ENCODE peak calls at places on chromosomes 3 and 15, in six cellular contexts. One of them, this sample, is unnamed.

GRCh38 chr3:9168230-9168629 is 81.2 kb downstream of the SRGAP3 start:
- DNase-seq in HCT116: no peak
- DNase-seq in SK-N-SH: no peak
- DNase-seq in H1: no peak
- DNase-seq in K562: no peak
- DNase-seq in HepG2: no peak
- DNase-seq in this sample: no peak

GRCh38 chr3:13288732-13289718 is 131.1 kb downstream of the NUP210 start:
- DNase-seq in HCT116: no peak
- DNase-seq in SK-N-SH: no peak
- DNase-seq in H1: no peak
- DNase-seq in K562: no peak
- DNase-seq in HepG2: no peak
- DNase-seq in this sample: no peak

GRCh38 chr15:36501063-36501678 is 78.3 kb upstream of the CDIN1 start:
- DNase-seq in HCT116: peak
- DNase-seq in SK-N-SH: peak
- DNase-seq in H1: no peak
- DNase-seq in K562: peak
- DNase-seq in HepG2: peak
- DNase-seq in this sample: peak

GRCh38 chr3:23402728-23403505 is 199.8 kb downstream of the UBE2E2 start:
- DNase-seq in HCT116: no peak
- DNase-seq in SK-N-SH: no peak
- DNase-seq in H1: no peak
- DNase-seq in K562: no peak
- DNase-seq in HepG2: no peak
- DNase-seq in this sample: no peak

GRCh38 chr3:138726966-138727365 is 107.8 kb downstream of the PIK3CB start:
- DNase-seq in HCT116: no peak
- DNase-seq in SK-N-SH: no peak
- DNase-seq in H1: no peak
- DNase-seq in K562: no peak
- DNase-seq in HepG2: no peak
- DNase-seq in this sample: no peak

GRCh38 chr3:97389883-97390282 is 374.7 kb upstream of the ARL6 start:
- DNase-seq in HCT116: no peak
- DNase-seq in SK-N-SH: no peak
- DNase-seq in H1: no peak
- DNase-seq in K562: no peak
- DNase-seq in HepG2: no peak
- DNase-seq in this sample: no peak

GRCh38 chr3:52398670-52399081 is 46.2 kb downstream of the SEMA3G start:
- DNase-seq in HCT116: no peak
- DNase-seq in SK-N-SH: no peak
- DNase-seq in H1: no peak
- DNase-seq in K562: no peak
- DNase-seq in HepG2: no peak
- DNase-seq in this sample: no peak

GRCh38 chr3:114404590-114404989 is 110.8 kb downstream of the TIGIT start:
- DNase-seq in HCT116: peak
- DNase-seq in SK-N-SH: no peak
- DNase-seq in H1: no peak
- DNase-seq in K562: no peak
- DNase-seq in HepG2: no peak
- DNase-seq in this sample: no peak

GRCh38 chr3:13332158-13332557 is 88.0 kb downstream of the NUP210 start:
- DNase-seq in HCT116: no peak
- DNase-seq in SK-N-SH: no peak
- DNase-seq in H1: no peak
- DNase-seq in K562: no peak
- DNase-seq in HepG2: no peak
- DNase-seq in this sample: no peak

GRCh38 chr3:152183473-152183872 is 85.3 kb upstream of the MBNL1 start:
- DNase-seq in HCT116: peak
- DNase-seq in SK-N-SH: peak
- DNase-seq in H1: peak
- DNase-seq in K562: peak
- DNase-seq in HepG2: peak
- DNase-seq in this sample: no peak

GRCh38 chr3:51591231-51591630 is 52.7 kb downstream of the RAD54L2 start:
- DNase-seq in HCT116: no peak
- DNase-seq in SK-N-SH: no peak
- DNase-seq in H1: no peak
- DNase-seq in K562: no peak
- DNase-seq in HepG2: no peak
- DNase-seq in this sample: no peak

GRCh38 chr3:55897573-55898224 is 410.6 kb upstream of the WNT5A start:
- DNase-seq in HCT116: no peak
- DNase-seq in SK-N-SH: peak
- DNase-seq in H1: no peak
- DNase-seq in K562: no peak
- DNase-seq in HepG2: no peak
- DNase-seq in this sample: no peak

GRCh38 chr3:23728651-23729117 is 77.1 kb upstream of the UBE2E1 start:
- DNase-seq in HCT116: no peak
- DNase-seq in SK-N-SH: no peak
- DNase-seq in H1: peak
- DNase-seq in K562: no peak
- DNase-seq in HepG2: no peak
- DNase-seq in this sample: no peak

GRCh38 chr15:92029104-92029466 is 175.6 kb downstream of the SLCO3A1 start:
- DNase-seq in HCT116: no peak
- DNase-seq in SK-N-SH: no peak
- DNase-seq in H1: no peak
- DNase-seq in K562: no peak
- DNase-seq in HepG2: no peak
- DNase-seq in this sample: no peak

GRCh38 chr3:172591876-172592771 is 68.9 kb upstream of the TNFSF10 start:
- DNase-seq in HCT116: no peak
- DNase-seq in SK-N-SH: no peak
- DNase-seq in H1: no peak
- DNase-seq in K562: peak
- DNase-seq in HepG2: no peak
- DNase-seq in this sample: no peak

DNA sequence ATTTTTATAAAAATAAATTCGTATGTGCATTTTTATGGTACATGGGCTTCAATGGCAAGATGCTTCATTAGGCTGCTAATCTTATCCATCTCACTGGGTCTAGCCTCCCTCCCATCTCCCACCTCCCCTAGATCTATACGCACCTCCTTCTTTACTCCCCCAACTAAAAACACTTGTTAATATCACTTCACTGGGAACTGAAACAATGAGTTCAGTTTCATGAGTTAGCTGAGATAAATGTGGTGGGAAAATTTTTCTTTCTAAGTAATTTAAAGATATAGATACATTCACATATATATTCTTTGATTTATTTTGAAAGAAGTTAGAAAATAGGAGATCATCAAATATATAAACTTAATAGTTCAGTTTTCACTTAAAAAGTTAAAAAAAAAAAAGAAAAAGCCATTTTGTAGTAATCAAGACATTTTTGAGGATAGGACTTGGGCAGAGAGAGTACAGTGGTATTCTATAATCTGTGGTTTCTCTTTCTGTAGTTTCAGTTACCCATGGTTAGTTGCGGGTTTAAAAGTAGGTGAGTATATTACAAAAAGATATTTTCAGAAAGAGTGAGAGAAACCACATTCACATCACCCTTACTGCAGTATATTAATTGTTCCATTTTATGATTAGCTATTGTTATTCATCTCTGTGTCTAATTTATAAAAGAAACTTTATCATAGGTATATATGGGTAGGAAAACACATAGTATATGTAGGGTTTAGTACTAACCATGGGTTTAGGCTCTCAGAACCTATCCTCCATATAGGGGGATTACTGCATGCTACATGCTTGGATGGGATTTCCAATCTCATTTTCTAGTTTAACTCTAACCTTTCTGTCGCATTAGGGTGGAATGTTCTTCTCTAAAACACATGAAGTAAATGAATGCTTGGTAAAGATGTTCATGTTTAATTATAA is 316.0 kb upstream of the CBLB start:
- DNase-seq in HCT116: no peak
- DNase-seq in SK-N-SH: no peak
- DNase-seq in H1: no peak
- DNase-seq in K562: no peak
- DNase-seq in HepG2: no peak
- DNase-seq in this sample: no peak
- TF ChIP-seq POLR2AphosphoS5 in HCT116: no peak
- TF ChIP-seq POLR2AphosphoS5 in SK-N-SH: no peak
- TF ChIP-seq POLR2AphosphoS5 in H1: no peak
- TF ChIP-seq POLR2AphosphoS5 in K562: no peak
- TF ChIP-seq POLR2AphosphoS5 in HepG2: no peak
- TF ChIP-seq POLR2AphosphoS5 in this sample: no peak

DNA sequence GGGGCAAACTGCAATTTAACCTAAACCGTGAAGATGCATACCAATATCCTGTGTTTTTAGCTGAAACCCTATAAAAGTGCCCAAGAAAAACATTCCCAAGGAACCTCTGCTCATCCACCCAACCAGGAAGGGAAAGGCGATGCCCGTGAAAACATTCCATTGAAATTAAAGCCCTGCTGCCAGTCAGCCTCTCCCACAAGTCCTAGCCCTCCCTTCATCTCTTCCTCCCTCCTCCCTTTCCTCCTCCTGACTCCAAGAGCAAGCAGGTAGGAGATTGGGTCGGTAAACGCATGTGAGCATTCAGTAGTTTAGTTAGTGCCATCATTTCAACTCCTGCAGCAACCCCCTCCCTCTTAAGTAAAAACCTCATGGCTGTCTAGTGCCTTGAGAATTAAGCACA is 27.7 kb downstream of the HES1 start:
- DNase-seq in HCT116: no peak
- DNase-seq in SK-N-SH: no peak
- DNase-seq in H1: no peak
- DNase-seq in K562: no peak
- DNase-seq in HepG2: no peak
- DNase-seq in this sample: no peak
- TF ChIP-seq SIN3A in HCT116: no peak
- TF ChIP-seq SIN3A in SK-N-SH: no peak
- TF ChIP-seq SIN3A in H1: no peak
- TF ChIP-seq SIN3A in K562: no peak
- TF ChIP-seq SIN3A in HepG2: no peak
- TF ChIP-seq SIN3A in this sample: no peak

GRCh38 chr15:93118904-93119303 is 29.9 kb upstream of the RGMA start:
- DNase-seq in HCT116: no peak
- DNase-seq in SK-N-SH: no peak
- DNase-seq in H1: no peak
- DNase-seq in K562: no peak
- DNase-seq in HepG2: no peak
- DNase-seq in this sample: no peak
- TF ChIP-seq POLR2AphosphoS5 in HCT116: no peak
- TF ChIP-seq POLR2AphosphoS5 in SK-N-SH: no peak
- TF ChIP-seq POLR2AphosphoS5 in H1: no peak
- TF ChIP-seq POLR2AphosphoS5 in K562: no peak
- TF ChIP-seq POLR2AphosphoS5 in HepG2: no peak
- TF ChIP-seq POLR2AphosphoS5 in this sample: no peak

GRCh38 chr3:58063424-58063823 is 55.2 kb downstream of the FLNB start:
- DNase-seq in HCT116: no peak
- DNase-seq in SK-N-SH: no peak
- DNase-seq in H1: no peak
- DNase-seq in K562: peak
- DNase-seq in HepG2: no peak
- DNase-seq in this sample: no peak

GRCh38 chr3:58063022-58063421 is 54.8 kb downstream of the FLNB start:
- DNase-seq in HCT116: no peak
- DNase-seq in SK-N-SH: no peak
- DNase-seq in H1: no peak
- DNase-seq in K562: no peak
- DNase-seq in HepG2: no peak
- DNase-seq in this sample: no peak

GRCh38 chr3:58058654-58059263 is 50.5 kb downstream of the FLNB start:
- DNase-seq in HCT116: no peak
- DNase-seq in SK-N-SH: no peak
- DNase-seq in H1: no peak
- DNase-seq in K562: no peak
- DNase-seq in HepG2: no peak
- DNase-seq in this sample: no peak

GRCh38 chr3:58062469-58062868 is 54.2 kb downstream of the FLNB start:
- DNase-seq in HCT116: no peak
- DNase-seq in SK-N-SH: peak
- DNase-seq in H1: no peak
- DNase-seq in K562: peak
- DNase-seq in HepG2: no peak
- DNase-seq in this sample: no peak

DNA sequence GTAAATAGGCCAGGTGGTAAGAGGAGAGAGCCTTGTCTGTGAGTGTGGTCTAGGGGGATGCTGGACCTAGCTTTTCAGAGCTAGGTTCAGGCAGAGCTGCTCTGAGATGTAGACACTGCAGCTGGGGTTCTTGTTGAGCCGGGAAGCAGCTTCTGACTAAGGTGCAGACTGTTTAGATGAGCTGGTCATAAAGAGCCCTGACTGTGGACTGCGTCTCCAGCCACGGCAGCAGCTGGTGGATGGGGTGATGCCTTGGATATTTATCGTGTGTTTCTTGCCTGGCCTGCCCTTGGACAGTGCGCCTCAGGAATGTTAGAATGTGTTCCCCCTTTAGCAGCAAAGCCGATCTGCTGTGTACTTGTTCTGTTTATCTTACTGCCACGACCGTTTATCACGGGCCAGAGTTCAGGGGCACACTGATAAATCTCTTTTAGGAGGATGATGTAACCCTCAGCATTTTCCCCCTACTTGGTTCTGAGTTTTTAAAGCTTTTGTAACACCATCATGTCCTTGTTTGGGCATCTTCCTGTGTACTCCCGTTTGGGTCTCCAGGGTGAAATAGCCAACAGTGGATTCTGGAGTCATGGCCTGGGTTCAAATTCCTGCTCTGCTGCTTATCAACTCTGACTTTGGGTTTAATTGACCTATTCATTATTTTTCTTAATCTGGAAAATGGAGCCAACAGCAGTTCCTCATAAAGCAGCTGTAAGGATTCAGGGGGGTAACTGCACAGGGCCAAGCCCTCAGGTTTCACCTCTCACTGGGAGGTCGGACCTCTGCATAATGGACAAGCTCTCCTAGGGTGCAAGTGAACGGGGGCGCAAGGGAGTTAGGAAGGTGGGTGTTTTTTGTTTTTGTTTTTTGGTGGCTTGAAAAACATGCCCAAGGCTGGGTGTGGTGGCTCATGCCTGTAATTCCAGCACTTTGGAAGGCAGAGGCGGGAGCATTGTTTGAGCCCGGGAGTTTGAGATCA is 51.4 kb downstream of the FLNB start:
- DNase-seq in HCT116: no peak
- DNase-seq in SK-N-SH: no peak
- DNase-seq in H1: no peak
- DNase-seq in K562: peak
- DNase-seq in HepG2: peak
- DNase-seq in this sample: no peak
- TF ChIP-seq SIN3A in HCT116: no peak
- TF ChIP-seq SIN3A in SK-N-SH: no peak
- TF ChIP-seq SIN3A in H1: no peak
- TF ChIP-seq SIN3A in K562: no peak
- TF ChIP-seq SIN3A in HepG2: peak
- TF ChIP-seq SIN3A in this sample: no peak